ENCODE peak calls at places on chromosomes 12 and 14, in nine cellular contexts. One of them, this sample, is unnamed.

GRCh38 chr12:2580821-2581220 is 213.9 kb upstream of the FKBP4 start:
- DNase-seq in activated naive CD8-positive, alpha-beta T cell treated with anti-CD3 and anti-CD28 coated beads, Interleukin-2, amount 50 U/mL, for 16 hours: no peak
- DNase-seq in uterus: no peak
- DNase-seq in fibroblast of mammary gland: peak
- DNase-seq in NCI-H2081: no peak
- DNase-seq in pons: no peak
- DNase-seq in foreskin fibroblast: no peak
- DNase-seq in heart right ventricle: no peak
- DNase-seq in activated CD4-positive, alpha-beta T cell treated with anti-CD3 and anti-CD28 coated beads for 24 hours: no peak
- DNase-seq in this sample: no peak

GRCh38 chr14:51442513-51443175 is 202.6 kb downstream of the TMX1 start:
- DNase-seq in activated naive CD8-positive, alpha-beta T cell treated with anti-CD3 and anti-CD28 coated beads, Interleukin-2, amount 50 U/mL, for 16 hours: no peak
- DNase-seq in uterus: peak
- DNase-seq in fibroblast of mammary gland: peak
- DNase-seq in NCI-H2081: no peak
- DNase-seq in pons: no peak
- DNase-seq in foreskin fibroblast: peak
- DNase-seq in heart right ventricle: no peak
- DNase-seq in activated CD4-positive, alpha-beta T cell treated with anti-CD3 and anti-CD28 coated beads for 24 hours: no peak
- DNase-seq in this sample: no peak

GRCh38 chr12:113860950-113861349 is 105.2 kb downstream of the RBM19 start:
- DNase-seq in activated naive CD8-positive, alpha-beta T cell treated with anti-CD3 and anti-CD28 coated beads, Interleukin-2, amount 50 U/mL, for 16 hours: no peak
- DNase-seq in uterus: no peak
- DNase-seq in fibroblast of mammary gland: peak
- DNase-seq in NCI-H2081: no peak
- DNase-seq in pons: no peak
- DNase-seq in foreskin fibroblast: peak
- DNase-seq in heart right ventricle: no peak
- DNase-seq in activated CD4-positive, alpha-beta T cell treated with anti-CD3 and anti-CD28 coated beads for 24 hours: no peak
- DNase-seq in this sample: no peak

GRCh38 chr12:2354151-2354991 is 301.6 kb downstream of the CACNA1C start:
- DNase-seq in activated naive CD8-positive, alpha-beta T cell treated with anti-CD3 and anti-CD28 coated beads, Interleukin-2, amount 50 U/mL, for 16 hours: no peak
- DNase-seq in uterus: no peak
- DNase-seq in fibroblast of mammary gland: no peak
- DNase-seq in NCI-H2081: peak
- DNase-seq in pons: no peak
- DNase-seq in foreskin fibroblast: no peak
- DNase-seq in heart right ventricle: no peak
- DNase-seq in activated CD4-positive, alpha-beta T cell treated with anti-CD3 and anti-CD28 coated beads for 24 hours: no peak
- DNase-seq in this sample: peak

GRCh38 chr14:65948302-65948701 is 535.8 kb downstream of the FUT8 start:
- DNase-seq in activated naive CD8-positive, alpha-beta T cell treated with anti-CD3 and anti-CD28 coated beads, Interleukin-2, amount 50 U/mL, for 16 hours: no peak
- DNase-seq in uterus: no peak
- DNase-seq in fibroblast of mammary gland: no peak
- DNase-seq in NCI-H2081: no peak
- DNase-seq in pons: no peak
- DNase-seq in foreskin fibroblast: no peak
- DNase-seq in heart right ventricle: no peak
- DNase-seq in activated CD4-positive, alpha-beta T cell treated with anti-CD3 and anti-CD28 coated beads for 24 hours: no peak
- DNase-seq in this sample: no peak

GRCh38 chr14:35400707-35401421 is 3.7 kb downstream of the NFKBIA start:
- DNase-seq in activated naive CD8-positive, alpha-beta T cell treated with anti-CD3 and anti-CD28 coated beads, Interleukin-2, amount 50 U/mL, for 16 hours: peak
- DNase-seq in uterus: no peak
- DNase-seq in fibroblast of mammary gland: no peak
- DNase-seq in NCI-H2081: no peak
- DNase-seq in pons: no peak
- DNase-seq in foreskin fibroblast: no peak
- DNase-seq in heart right ventricle: no peak
- DNase-seq in activated CD4-positive, alpha-beta T cell treated with anti-CD3 and anti-CD28 coated beads for 24 hours: no peak
- DNase-seq in this sample: no peak

GRCh38 chr12:989751-990278 is 1.2 kb upstream of the ERC1 start:
- DNase-seq in activated naive CD8-positive, alpha-beta T cell treated with anti-CD3 and anti-CD28 coated beads, Interleukin-2, amount 50 U/mL, for 16 hours: no peak
- DNase-seq in uterus: peak
- DNase-seq in fibroblast of mammary gland: peak
- DNase-seq in NCI-H2081: peak
- DNase-seq in pons: peak
- DNase-seq in foreskin fibroblast: peak
- DNase-seq in heart right ventricle: peak
- DNase-seq in activated CD4-positive, alpha-beta T cell treated with anti-CD3 and anti-CD28 coated beads for 24 hours: no peak
- DNase-seq in this sample: peak

GRCh38 chr14:73258845-73259611 is 21.7 kb downstream of the PAPLN start:
- DNase-seq in activated naive CD8-positive, alpha-beta T cell treated with anti-CD3 and anti-CD28 coated beads, Interleukin-2, amount 50 U/mL, for 16 hours: no peak
- DNase-seq in uterus: no peak
- DNase-seq in fibroblast of mammary gland: no peak
- DNase-seq in NCI-H2081: no peak
- DNase-seq in pons: no peak
- DNase-seq in foreskin fibroblast: no peak
- DNase-seq in heart right ventricle: no peak
- DNase-seq in activated CD4-positive, alpha-beta T cell treated with anti-CD3 and anti-CD28 coated beads for 24 hours: no peak
- DNase-seq in this sample: no peak

GRCh38 chr12:69415471-69416275 is 54.5 kb upstream of the FRS2 start:
- DNase-seq in activated naive CD8-positive, alpha-beta T cell treated with anti-CD3 and anti-CD28 coated beads, Interleukin-2, amount 50 U/mL, for 16 hours: no peak
- DNase-seq in uterus: peak
- DNase-seq in fibroblast of mammary gland: peak
- DNase-seq in NCI-H2081: peak
- DNase-seq in pons: peak
- DNase-seq in foreskin fibroblast: peak
- DNase-seq in heart right ventricle: peak
- DNase-seq in activated CD4-positive, alpha-beta T cell treated with anti-CD3 and anti-CD28 coated beads for 24 hours: no peak
- DNase-seq in this sample: peak

GRCh38 chr12:91381309-91381804 is 198.7 kb upstream of the DCN start:
- DNase-seq in activated naive CD8-positive, alpha-beta T cell treated with anti-CD3 and anti-CD28 coated beads, Interleukin-2, amount 50 U/mL, for 16 hours: no peak
- DNase-seq in uterus: peak
- DNase-seq in fibroblast of mammary gland: peak
- DNase-seq in NCI-H2081: peak
- DNase-seq in pons: peak
- DNase-seq in foreskin fibroblast: peak
- DNase-seq in heart right ventricle: peak
- DNase-seq in activated CD4-positive, alpha-beta T cell treated with anti-CD3 and anti-CD28 coated beads for 24 hours: no peak
- DNase-seq in this sample: peak

GRCh38 chr12:3655331-3655900 is 97.5 kb downstream of the CRACR2A start:
- DNase-seq in activated naive CD8-positive, alpha-beta T cell treated with anti-CD3 and anti-CD28 coated beads, Interleukin-2, amount 50 U/mL, for 16 hours: no peak
- DNase-seq in uterus: no peak
- DNase-seq in fibroblast of mammary gland: peak
- DNase-seq in NCI-H2081: peak
- DNase-seq in pons: no peak
- DNase-seq in foreskin fibroblast: peak
- DNase-seq in heart right ventricle: no peak
- DNase-seq in activated CD4-positive, alpha-beta T cell treated with anti-CD3 and anti-CD28 coated beads for 24 hours: no peak
- DNase-seq in this sample: no peak

GRCh38 chr12:31702047-31702446 is 26.8 kb downstream of the AMN1 start:
- DNase-seq in activated naive CD8-positive, alpha-beta T cell treated with anti-CD3 and anti-CD28 coated beads, Interleukin-2, amount 50 U/mL, for 16 hours: no peak
- DNase-seq in uterus: no peak
- DNase-seq in fibroblast of mammary gland: peak
- DNase-seq in NCI-H2081: no peak
- DNase-seq in pons: no peak
- DNase-seq in foreskin fibroblast: peak
- DNase-seq in heart right ventricle: no peak
- DNase-seq in activated CD4-positive, alpha-beta T cell treated with anti-CD3 and anti-CD28 coated beads for 24 hours: no peak
- DNase-seq in this sample: no peak

GRCh38 chr12:124680863-124681778 is 113.7 kb upstream of the NCOR2 start:
- DNase-seq in activated naive CD8-positive, alpha-beta T cell treated with anti-CD3 and anti-CD28 coated beads, Interleukin-2, amount 50 U/mL, for 16 hours: no peak
- DNase-seq in uterus: peak
- DNase-seq in fibroblast of mammary gland: peak
- DNase-seq in NCI-H2081: no peak
- DNase-seq in pons: peak
- DNase-seq in foreskin fibroblast: peak
- DNase-seq in heart right ventricle: peak
- DNase-seq in activated CD4-positive, alpha-beta T cell treated with anti-CD3 and anti-CD28 coated beads for 24 hours: no peak
- DNase-seq in this sample: peak

GRCh38 chr12:82012176-82012575 is 253.0 kb upstream of the PPFIA2 start:
- DNase-seq in activated naive CD8-positive, alpha-beta T cell treated with anti-CD3 and anti-CD28 coated beads, Interleukin-2, amount 50 U/mL, for 16 hours: no peak
- DNase-seq in uterus: no peak
- DNase-seq in fibroblast of mammary gland: no peak
- DNase-seq in NCI-H2081: no peak
- DNase-seq in pons: no peak
- DNase-seq in foreskin fibroblast: no peak
- DNase-seq in heart right ventricle: no peak
- DNase-seq in activated CD4-positive, alpha-beta T cell treated with anti-CD3 and anti-CD28 coated beads for 24 hours: no peak
- DNase-seq in this sample: no peak

GRCh38 chr12:125072496-125072895 is 7.3 kb downstream of the AACS start:
- DNase-seq in activated naive CD8-positive, alpha-beta T cell treated with anti-CD3 and anti-CD28 coated beads, Interleukin-2, amount 50 U/mL, for 16 hours: no peak
- DNase-seq in uterus: no peak
- DNase-seq in fibroblast of mammary gland: no peak
- DNase-seq in NCI-H2081: no peak
- DNase-seq in pons: no peak
- DNase-seq in foreskin fibroblast: no peak
- DNase-seq in heart right ventricle: no peak
- DNase-seq in activated CD4-positive, alpha-beta T cell treated with anti-CD3 and anti-CD28 coated beads for 24 hours: no peak
- DNase-seq in this sample: no peak

GRCh38 chr12:59085680-59086079 is 165.4 kb upstream of the LRIG3 start:
- DNase-seq in activated naive CD8-positive, alpha-beta T cell treated with anti-CD3 and anti-CD28 coated beads, Interleukin-2, amount 50 U/mL, for 16 hours: no peak
- DNase-seq in uterus: no peak
- DNase-seq in fibroblast of mammary gland: peak
- DNase-seq in NCI-H2081: peak
- DNase-seq in pons: no peak
- DNase-seq in foreskin fibroblast: peak
- DNase-seq in heart right ventricle: no peak
- DNase-seq in activated CD4-positive, alpha-beta T cell treated with anti-CD3 and anti-CD28 coated beads for 24 hours: no peak
- DNase-seq in this sample: no peak